ENCODE peak calls at places on chromosomes 16 and 17, in eight cellular contexts. Q, H, S, B, P, I, T and O are unnamed samples.

GRCh38 chr17:7242717-7243576 is 698 bp upstream of the GABARAP start:
- DNase-seq in Q (peak), H (peak), S (peak), B (peak), P (peak), I (peak), T (peak), O (peak)

GRCh38 chr17:28497931-28498330 is 8.2 kb upstream of the FOXN1 start:
- DNase-seq in Q (no peak), H (no peak), S (no peak), B (peak), P (no peak), I (peak), T (no peak), O (no peak)

GRCh38 chr16:88306860-88307545 is 75.8 kb upstream of the ZNF469 start:
- DNase-seq in Q (no peak), H (no peak), S (no peak), B (no peak), P (no peak), I (no peak), T (no peak), O (peak)

GRCh38 chr17:61248399-61248798 is 151.2 kb upstream of the TBX2 start:
- DNase-seq in Q (peak), H (no peak), S (peak), B (no peak), P (no peak), I (no peak), T (no peak), O (peak)

GRCh38 chr16:1152123-1152638 is 725 bp upstream of the CACNA1H start:
- DNase-seq in Q (no peak), H (peak), S (no peak), B (no peak), P (no peak), I (no peak), T (peak), O (no peak)

GRCh38 chr17:79600613-79601221 is 10.1 kb downstream of the RBFOX3 start:
- DNase-seq in Q (no peak), H (no peak), S (no peak), B (no peak), P (no peak), I (no peak), T (no peak), O (no peak)

GRCh38 chr16:57764341-57765159 is 29.0 kb downstream of the KATNB1 start:
- DNase-seq in Q (peak), H (no peak), S (peak), B (no peak), P (no peak), I (no peak), T (no peak), O (peak)

GRCh38 chr16:70577256-70577698 is 53.7 kb downstream of the SF3B3 start:
- DNase-seq in Q (no peak), H (no peak), S (no peak), B (no peak), P (no peak), I (peak), T (no peak), O (no peak)

GRCh38 chr16:65754799-65755691 is 611.4 kb upstream of the CDH5 start:
- DNase-seq in Q (no peak), H (no peak), S (no peak), B (no peak), P (no peak), I (no peak), T (no peak), O (no peak)

GRCh38 chr16:83532634-83533033 is 275.1 kb upstream of the HSBP1 start:
- DNase-seq in Q (no peak), H (no peak), S (no peak), B (no peak), P (no peak), I (no peak), T (no peak), O (no peak)

GRCh38 chr16:56558024-56558747 is 6.7 kb upstream of the MT4 start:
- DNase-seq in Q (peak), H (no peak), S (no peak), B (no peak), P (no peak), I (no peak), T (no peak), O (no peak)

GRCh38 chr16:67284699-67285646 is 5.6 kb downstream of the PLEKHG4 start:
- DNase-seq in Q (peak), H (no peak), S (no peak), B (peak), P (no peak), I (peak), T (no peak), O (peak)

GRCh38 chr16:81697886-81698635 is 81.0 kb upstream of the PLCG2 start:
- DNase-seq in Q (no peak), H (no peak), S (no peak), B (no peak), P (no peak), I (no peak), T (no peak), O (no peak)

GRCh38 chr16:19410435-19411153 is 7.1 kb upstream of the TMC5 start:
- DNase-seq in Q (peak), H (no peak), S (no peak), B (no peak), P (no peak), I (peak), T (no peak), O (no peak)

GRCh38 chr17:48568499-48569259 is 9.5 kb downstream of the HOXB4 start:
- DNase-seq in Q (no peak), H (no peak), S (no peak), B (no peak), P (no peak), I (no peak), T (no peak), O (no peak)

GRCh38 chr16:1772908-1773702 is at the start of gene MRPS34:
- DNase-seq in Q (peak), H (peak), S (peak), B (peak), P (no peak), I (peak), T (peak), O (peak)

GRCh38 chr17:77331161-77331864 is 190.5 kb downstream of the SEC14L1 start:
- DNase-seq in Q (peak), H (peak), S (peak), B (peak), P (peak), I (peak), T (peak), O (peak)

GRCh38 chr17:62618647-62619412 is 8.6 kb upstream of the MRC2 start:
- DNase-seq in Q (no peak), H (no peak), S (no peak), B (no peak), P (no peak), I (no peak), T (no peak), O (no peak)

GRCh38 chr17:33038740-33039139 is 47.1 kb downstream of the SPACA3 start:
- DNase-seq in Q (peak), H (no peak), S (no peak), B (no peak), P (no peak), I (no peak), T (no peak), O (no peak)